ENCODE peak calls at places on chromosomes 16 and 17, in seven cellular contexts. N, X, I, O, L, Z and F are unnamed samples.
A peak's percentile ranks its signal among the peaks of the same experiment; 100 is the strongest.

GRCh38 chr16:10253344-10253855 is 71.2 kb upstream of the GRIN2A start:
- DNase-seq in X (no peak), I (no peak), L (no peak), O (no peak), Z (no peak), N (no peak), F (no peak)

GRCh38 chr17:60598001-60598736 is 1.8 kb upstream of the PPM1D start:
- DNase-seq in Z (no peak), N (no peak), X (no peak), I (no peak), L (no peak), O (no peak), F (peak; percentile 48)

GRCh38 chr17:81388612-81389367 is 6.5 kb upstream of the BAHCC1 start:
- DNase-seq in O (no peak), I (no peak), L (no peak), Z (no peak), X (no peak), N (no peak), F (no peak)

GRCh38 chr16:72921106-72921505 is 126.8 kb downstream of the ZFHX3 start:
- DNase-seq in X (no peak), L (no peak), I (no peak), O (no peak), N (no peak), Z (no peak), F (no peak)

GRCh38 chr16:680967-681745 is 946 bp downstream of the STUB1 start:
- DNase-seq in I (no peak), X (peak; percentile 49), L (no peak), N (peak; percentile 51), Z (no peak), O (peak; percentile 48), F (no peak)

GRCh38 chr16:8853150-8853549 is 15.7 kb downstream of the CARHSP1 start:
- DNase-seq in L (no peak), N (no peak), Z (no peak), O (no peak), I (no peak), X (no peak), F (no peak)

GRCh38 chr17:4233668-4234258 is 30.0 kb downstream of the ANKFY1 start:
- DNase-seq in I (no peak), X (no peak), L (no peak), N (no peak), Z (no peak), O (no peak), F (no peak)

GRCh38 chr17:37148171-37148570 is 199.4 kb downstream of the AATF start:
- DNase-seq in I (no peak), N (no peak), Z (no peak), X (peak; percentile 15), L (no peak), O (no peak), F (no peak)

GRCh38 chr16:56993204-56993603 is 3.8 kb downstream of the NLRC5 start:
- DNase-seq in N (no peak), X (no peak), L (no peak), Z (no peak), O (no peak), I (no peak), F (no peak)

GRCh38 chr17:1574697-1575471 is 12.3 kb upstream of the PITPNA start:
- DNase-seq in N (no peak), Z (no peak), I (no peak), L (no peak), X (peak; percentile 56), O (no peak), F (peak; percentile 55)

GRCh38 chr17:69287168-69287567 is 39.8 kb downstream of the ABCA5 start:
- DNase-seq in O (peak; percentile 51), X (no peak), I (no peak), L (no peak), Z (no peak), N (no peak), F (no peak)

GRCh38 chr17:66507103-66507923 is 204.9 kb downstream of the PRKCA start:
- DNase-seq in N (no peak), X (peak; percentile 67), I (no peak), Z (no peak), O (peak; percentile 77), L (no peak), F (no peak)

GRCh38 chr16:27426423-27427408 is 24.7 kb downstream of the IL21R start:
- DNase-seq in N (peak; percentile 26), X (peak; percentile 56), Z (peak; percentile 50), I (peak; percentile 71), L (peak; percentile 72), O (peak; percentile 88), F (no peak)

GRCh38 chr16:68893710-68894705 is 50.7 kb downstream of the TANGO6 start:
- DNase-seq in L (no peak), N (no peak), Z (no peak), O (no peak), I (no peak), X (peak; percentile 57), F (no peak)

GRCh38 chr17:47831934-47832327 is 461 bp downstream of the LRRC46 start:
- DNase-seq in O (no peak), I (no peak), X (no peak), L (no peak), Z (no peak), N (no peak), F (no peak)

GRCh38 chr16:28182183-28182582 is 29.6 kb downstream of the XPO6 start:
- DNase-seq in N (no peak), Z (no peak), L (peak; percentile 22), I (no peak), X (no peak), O (peak; percentile 53), F (no peak)

GRCh38 chr16:70590722-70591438 is 55.5 kb upstream of the IL34 start:
- DNase-seq in N (no peak), O (no peak), I (no peak), Z (no peak), L (no peak), X (peak; percentile 44), F (no peak)

GRCh38 chr16:53913082-53913870 is 209.3 kb downstream of the FTO start:
- DNase-seq in X (peak; percentile 49), L (no peak), O (peak; percentile 76), Z (no peak), N (no peak), I (peak; percentile 75), F (no peak)

GRCh38 chr16:49068224-49068623 is 213.4 kb downstream of the CBLN1 start:
- DNase-seq in X (no peak), Z (no peak), I (no peak), L (no peak), N (no peak), O (no peak), F (no peak)

GRCh38 chr17:34822007-34822737 is 139.1 kb downstream of the CCT6B start:
- DNase-seq in I (no peak), Z (no peak), X (no peak), O (no peak), N (no peak), L (no peak), F (no peak)

GRCh38 chr16:27439273-27440018 is 37.5 kb downstream of the IL21R start:
- DNase-seq in X (no peak), Z (no peak), I (no peak), N (no peak), L (no peak), O (no peak), F (no peak)

GRCh38 chr16:10616744-10617640 is 36.6 kb upstream of the EMP2 start:
- DNase-seq in X (no peak), O (peak; percentile 63), Z (peak; percentile 50), N (peak; percentile 73), L (no peak), I (no peak), F (no peak)